ENCODE peak calls at places on chromosomes 3 and 15, in nine cellular contexts. A, L, W, E, C, O, G, V and S are unnamed samples.

GRCh38 chr3:13715167-13715954 is 164.5 kb downstream of the WNT7A start:
- DNase-seq in C (no peak), A (no peak), G (no peak), E (no peak), O (no peak), W (no peak), V (no peak), L (peak; percentile 15), S (no peak)

GRCh38 chr3:181704421-181705066 is 7.2 kb upstream of the SOX2 start:
- DNase-seq in L (no peak), V (no peak), W (no peak), O (no peak), C (no peak), G (no peak), E (no peak), A (no peak), S (no peak)

GRCh38 chr3:44411031-44411645 is 66.3 kb downstream of the ZNF445 start:
- DNase-seq in C (no peak), O (no peak), G (no peak), L (no peak), W (no peak), E (no peak), A (no peak), V (no peak), S (no peak)

GRCh38 chr3:11568503-11569155 is 75.1 kb downstream of the VGLL4 start:
- DNase-seq in L (no peak), O (no peak), V (peak; percentile 98), A (peak; percentile 91), W (no peak), E (peak; percentile 80), G (peak; percentile 39), C (peak; percentile 98), S (peak; percentile 26)

GRCh38 chr3:113910966-113911365 is 36.8 kb upstream of the ZDHHC23 start:
- DNase-seq in O (no peak), C (peak; percentile 71), G (no peak), W (no peak), E (no peak), A (no peak), L (no peak), V (peak; percentile 22), S (no peak)

GRCh38 chr3:172658344-172659245 is 52.3 kb downstream of the NCEH1 start:
- DNase-seq in W (no peak), A (peak; percentile 75), O (no peak), V (peak; percentile 99), E (no peak), G (peak; percentile 30), C (peak; percentile 97), L (no peak), S (no peak)

GRCh38 chr15:67142142-67143092 is 77.0 kb downstream of the SMAD3 start:
- DNase-seq in V (peak; percentile 78), O (no peak), E (no peak), G (no peak), W (no peak), A (no peak), L (no peak), C (peak; percentile 84), S (peak; percentile 5)

GRCh38 chr3:32308378-32308777 is 69.9 kb downstream of the CMTM8 start:
- DNase-seq in C (no peak), A (no peak), O (no peak), V (no peak), E (no peak), W (no peak), G (no peak), L (no peak), S (no peak)

GRCh38 chr3:130709671-130710070 is 37.0 kb downstream of the PIK3R4 start:
- DNase-seq in C (peak; percentile 63), A (no peak), E (no peak), O (no peak), G (no peak), W (no peak), V (no peak), L (no peak), S (no peak)

GRCh38 chr3:21795152-21795837 is 44.3 kb upstream of the ZNF385D start:
- DNase-seq in G (no peak), E (peak; percentile 76), C (peak; percentile 37), W (no peak), A (no peak), L (no peak), V (no peak), O (peak; percentile 14), S (no peak)

GRCh38 chr15:78242128-78242527 is 7.8 kb upstream of the ACSBG1 start:
- DNase-seq in O (no peak), A (no peak), L (peak; percentile 46), V (no peak), E (no peak), W (peak; percentile 13), G (no peak), C (peak; percentile 36), S (no peak)

GRCh38 chr15:74261041-74261440 is 24.9 kb downstream of the CCDC33 start:
- DNase-seq in O (no peak), E (no peak), A (no peak), V (no peak), C (no peak), L (no peak), G (no peak), W (no peak), S (peak; percentile 63)

GRCh38 chr3:168485897-168486296 is 390.2 kb upstream of the GOLIM4 start:
- DNase-seq in G (no peak), V (no peak), A (no peak), C (no peak), O (no peak), E (no peak), L (no peak), W (no peak), S (no peak)

GRCh38 chr15:73331991-73332925 is 36.5 kb downstream of the HCN4 start:
- DNase-seq in C (no peak), E (peak; percentile 36), A (no peak), L (no peak), O (no peak), W (no peak), G (no peak), V (no peak), S (no peak)

GRCh38 chr3:155596614-155597013 is 148.3 kb downstream of the PLCH1 start:
- DNase-seq in V (no peak), O (no peak), W (no peak), E (no peak), C (no peak), L (no peak), A (no peak), G (no peak), S (no peak)

GRCh38 chr15:41804361-41804760 is 23.5 kb upstream of the JMJD7 start:
- DNase-seq in C (peak; percentile 80), O (peak; percentile 15), G (no peak), L (no peak), A (no peak), W (no peak), V (no peak), E (no peak), S (peak; percentile 55)

GRCh38 chr3:157174265-157174615 is 14.3 kb upstream of the CCNL1 start:
- DNase-seq in A (no peak), W (peak; percentile 35), E (peak; percentile 64), C (no peak), V (no peak), L (peak; percentile 31), G (no peak), O (peak; percentile 57), S (peak; percentile 29)

GRCh38 chr3:111151438-111151837 is 79.8 kb downstream of the NECTIN3 start:
- DNase-seq in W (no peak), E (no peak), O (no peak), G (peak; percentile 89), C (peak; percentile 84), A (no peak), L (no peak), V (peak; percentile 67), S (peak; percentile 18)

GRCh38 chr15:101100118-101100517 is 151.7 kb downstream of the CHSY1 start:
- DNase-seq in W (no peak), V (no peak), O (no peak), G (no peak), C (no peak), L (no peak), A (no peak), E (no peak), S (no peak)

GRCh38 chr15:101709466-101709865 is 14.8 kb downstream of the TARS3 start:
- DNase-seq in G (no peak), E (no peak), V (no peak), A (no peak), O (no peak), W (no peak), C (no peak), L (no peak), S (no peak)

GRCh38 chr3:154243353-154243752 is 80.9 kb downstream of the DHX36 start:
- DNase-seq in W (no peak), A (no peak), O (no peak), L (no peak), G (no peak), C (peak; percentile 46), V (peak; percentile 29), E (no peak), S (no peak)

GRCh38 chr15:61051570-61052031 is 177.5 kb downstream of the RORA start:
- DNase-seq in A (no peak), E (no peak), G (peak; percentile 52), V (peak; percentile 55), C (peak; percentile 86), L (no peak), W (peak; percentile 1), O (peak; percentile 6), S (peak; percentile 78)

GRCh38 chr3:8734137-8734878 is 706 bp downstream of the CAV3 start:
- DNase-seq in V (no peak), E (no peak), O (no peak), W (no peak), G (no peak), A (no peak), L (no peak), C (no peak), S (no peak)

GRCh38 chr3:193704431-193704830 is 111.4 kb downstream of the OPA1 start:
- DNase-seq in A (no peak), G (no peak), E (no peak), L (no peak), C (no peak), O (no peak), W (no peak), V (no peak), S (peak; percentile 62)

GRCh38 chr15:55279746-55280351 is 9.8 kb downstream of the RAB27A start:
- DNase-seq in V (peak; percentile 95), A (peak; percentile 21), C (peak; percentile 93), L (peak; percentile 68), W (no peak), G (peak; percentile 60), O (no peak), E (no peak), S (no peak)